ENCODE peak calls at places on chromosomes 7 and 10, in five cellular contexts. Q is left lung; P is WERI-Rb-1; U is A549; I is CD8-positive, alpha-beta memory T cell. Y is an unnamed sample.

GRCh38 chr10:21184984-21185383 is 287.9 kb upstream of the NEBL start:
- DNase-seq in Q (no peak), U (no peak), I (no peak), P (no peak), Y (no peak)

GRCh38 chr10:3365630-3366029 is 193.0 kb upstream of the PITRM1 start:
- DNase-seq in Q (no peak), P (no peak), I (no peak), U (peak; percentile 47), Y (no peak)

GRCh38 chr7:76358053-76358477 is 726 bp downstream of the YWHAG start:
- DNase-seq in U (peak; percentile 44), Q (peak; percentile 84), P (peak; percentile 61), I (no peak), Y (peak; percentile 64)

GRCh38 chr10:101030492-101031127 is 319 bp downstream of the PDZD7 start:
- DNase-seq in P (peak; percentile 41), I (no peak), Q (no peak), U (no peak), Y (no peak)

GRCh38 chr10:99579971-99580370 is 40.3 kb downstream of the SLC25A28 start:
- DNase-seq in P (no peak), Q (no peak), I (no peak), U (no peak), Y (no peak)

GRCh38 chr7:101116898-101117297 is 10.0 kb upstream of the SERPINE1 start:
- DNase-seq in P (no peak), U (no peak), I (no peak), Q (no peak), Y (no peak)

GRCh38 chr10:119408969-119409371 is 133.5 kb downstream of the RGS10 start:
- DNase-seq in U (no peak), Q (no peak), P (no peak), I (no peak), Y (no peak)

GRCh38 chr7:17625038-17625437 is 315.3 kb downstream of the SNX13 start:
- DNase-seq in U (no peak), Q (no peak), I (no peak), P (no peak), Y (no peak)

GRCh38 chr7:25675789-25676474 is 447.6 kb upstream of the NPVF start:
- DNase-seq in Q (no peak), I (no peak), U (no peak), P (no peak), Y (no peak)

GRCh38 chr10:6416892-6417512 is 163.1 kb downstream of the PRKCQ start:
- DNase-seq in Q (no peak), I (peak; percentile 39), P (no peak), U (peak; percentile 75), Y (peak; percentile 69)

GRCh38 chr7:106056513-106057203 is 55.5 kb downstream of the SYPL1 start:
- DNase-seq in I (peak; percentile 59), P (peak; percentile 81), Q (peak; percentile 62), U (peak; percentile 77), Y (peak; percentile 93)

GRCh38 chr10:22427890-22428571 is 82.7 kb downstream of the SPAG6 start:
- DNase-seq in I (no peak), Q (no peak), P (peak; percentile 33), U (peak; percentile 51), Y (no peak)